ENCODE peak calls at places on chromosomes 4 and X, in seven cellular contexts. V is activated naive CD4-positive, alpha-beta T cell treated with Interleukin-2 at 50 U/mL for 16 hours; W is foreskin fibroblast; A is psoas muscle; S is mammary epithelial cell; M is NCI-H146; L is tibial artery. G is an unnamed sample.

GRCh38 chr4:1202526-1203378 is 30.4 kb upstream of the SPON2 start:
- DNase-seq in V (no peak), W (no peak), A (peak; percentile 16), S (no peak), M (no peak), L (peak; percentile 63), G (no peak)

GRCh38 chr4:3416270-3416669 is 25.5 kb upstream of the HGFAC start:
- DNase-seq in V (no peak), W (no peak), A (no peak), S (no peak), M (no peak), L (peak; percentile 31), G (no peak)

GRCh38 chr4:124123181-124123580 is 589.4 kb downstream of the ANKRD50 start:
- DNase-seq in V (no peak), W (no peak), A (no peak), S (peak; percentile 63), M (no peak), L (no peak), G (no peak)

GRCh38 chrX:94053575-94053974 is 379.6 kb downstream of the FAM133A start:
- DNase-seq in V (no peak), W (no peak), A (no peak), S (peak; percentile 64), M (no peak), L (no peak), G (no peak)

GRCh38 chr4:166134285-166134684 is 261.2 kb downstream of the TLL1 start:
- DNase-seq in V (no peak), W (no peak), A (no peak), S (no peak), M (no peak), L (no peak), G (no peak)

GRCh38 chr4:125187221-125187620 is 127.5 kb upstream of the FAT4 start:
- DNase-seq in V (no peak), W (peak; percentile 88), A (no peak), S (peak; percentile 88), M (no peak), L (no peak), G (no peak)

GRCh38 chr4:8905236-8905772 is 33.7 kb upstream of the HMX1 start:
- DNase-seq in V (no peak), W (no peak), A (no peak), S (no peak), M (no peak), L (peak; percentile 53), G (no peak)

GRCh38 chr4:176191974-176192373 is 3.4 kb downstream of the SPATA4 start:
- DNase-seq in V (no peak), W (peak; percentile 64), A (no peak), S (no peak), M (peak; percentile 9), L (no peak), G (no peak)

GRCh38 chr4:25299476-25300203 is 12.9 kb upstream of the ZCCHC4 start:
- DNase-seq in V (no peak), W (no peak), A (no peak), S (peak; percentile 74), M (no peak), L (no peak), G (no peak)

GRCh38 chr4:99720206-99720605 is 62.6 kb upstream of the C4orf54 start:
- DNase-seq in V (no peak), W (no peak), A (no peak), S (no peak), M (no peak), L (no peak), G (no peak)

GRCh38 chr4:85681194-85681803 is 206.3 kb downstream of the ARHGAP24 start:
- DNase-seq in V (no peak), W (peak; percentile 96), A (no peak), S (peak; percentile 10), M (no peak), L (peak; percentile 68), G (no peak)

GRCh38 chr4:6557185-6557584 is 17.8 kb upstream of the MAN2B2 start:
- DNase-seq in V (no peak), W (no peak), A (no peak), S (no peak), M (no peak), L (no peak), G (no peak)

GRCh38 chrX:134002921-134003615 is 17.7 kb upstream of the GPC3 start:
- DNase-seq in V (no peak), W (no peak), A (no peak), S (no peak), M (no peak), L (no peak), G (no peak)

GRCh38 chr4:27048350-27049100 is 187.9 kb downstream of the STIM2 start:
- DNase-seq in V (no peak), W (peak; percentile 46), A (no peak), S (peak; percentile 6), M (peak; percentile 42), L (no peak), G (no peak)

GRCh38 chrX:122504026-122504425 is 680.1 kb upstream of the GRIA3 start:
- DNase-seq in V (no peak), W (no peak), A (no peak), S (peak; percentile 52), M (no peak), L (no peak), G (no peak)

GRCh38 chrX:122943918-122944317 is 240.2 kb upstream of the GRIA3 start:
- DNase-seq in V (no peak), W (peak; percentile 66), A (no peak), S (peak; percentile 81), M (no peak), L (no peak), G (no peak)

GRCh38 chr4:25861951-25862410 is 807 bp downstream of the SEL1L3 start:
- DNase-seq in V (peak; percentile 39), W (peak; percentile 28), A (no peak), S (no peak), M (peak; percentile 50), L (no peak), G (no peak)

GRCh38 chrX:148582353-148582752 is 81.9 kb downstream of the AFF2 start:
- DNase-seq in V (no peak), W (no peak), A (no peak), S (no peak), M (no peak), L (no peak), G (no peak)

GRCh38 chr4:81826817-81827424 is 355.2 kb upstream of the RASGEF1B start:
- DNase-seq in V (no peak), W (no peak), A (no peak), S (no peak), M (no peak), L (no peak), G (no peak)

GRCh38 chrX:100685284-100685996 is 41.4 kb downstream of the SRPX2 start:
- DNase-seq in V (peak; percentile 55), W (peak; percentile 78), A (no peak), S (peak; percentile 65), M (peak; percentile 73), L (no peak), G (peak; percentile 70)

GRCh38 chr4:74117024-74117534 is 18.1 kb upstream of the CXCL2 start:
- DNase-seq in V (no peak), W (peak; percentile 93), A (peak; percentile 38), S (peak; percentile 95), M (no peak), L (peak; percentile 81), G (no peak)

GRCh38 chr4:186605261-186605865 is 50.0 kb upstream of the MTNR1A start:
- DNase-seq in V (no peak), W (no peak), A (no peak), S (no peak), M (no peak), L (no peak), G (no peak)

GRCh38 chrX:39859991-39860861 is 237.5 kb downstream of the BCOR start:
- DNase-seq in V (peak; percentile 84), W (peak; percentile 37), A (no peak), S (peak; percentile 57), M (peak; percentile 76), L (no peak), G (no peak)

GRCh38 chrX:132751043-132751690 is 207.3 kb downstream of the HS6ST2 start:
- DNase-seq in V (no peak), W (no peak), A (no peak), S (no peak), M (no peak), L (no peak), G (no peak)

GRCh38 chrX:15883540-15883863 is 28.9 kb upstream of the AP1S2 start:
- DNase-seq in V (no peak), W (no peak), A (no peak), S (no peak), M (no peak), L (no peak), G (no peak)

GRCh38 chr4:38366451-38366850 is 297.5 kb upstream of the KLF3 start:
- DNase-seq in V (no peak), W (peak; percentile 8), A (peak; percentile 10), S (no peak), M (no peak), L (peak; percentile 78), G (no peak)

GRCh38 chr4:8224596-8225289 is 25.7 kb downstream of the SH3TC1 start:
- DNase-seq in V (no peak), W (no peak), A (no peak), S (no peak), M (no peak), L (no peak), G (no peak)